ENCODE peak calls at places on chromosomes 2 and 18, in four cellular contexts. I is H9, K is mammary epithelial cell, Y is PC-3. O is an unnamed sample.
A peak's percentile ranks its signal among the peaks of the same experiment; 100 is the strongest.

GRCh38 chr2:216757532-216757931 is 62.2 kb upstream of the IGFBP5 start:
- DNase-seq in Y (no peak), K (no peak), I (no peak), O (no peak)

GRCh38 chr18:34818069-34818468 is 108.0 kb downstream of the DTNA start:
- DNase-seq in Y (no peak), K (no peak), I (no peak), O (no peak)

GRCh38 chr2:24077535-24077877 is 1.4 kb upstream of the SF3B6 start:
- DNase-seq in Y (no peak), K (no peak), I (no peak), O (no peak)

GRCh38 chr2:176742271-176742670 is 470.3 kb upstream of the HNRNPA3 start:
- DNase-seq in I (no peak), Y (no peak), K (no peak), O (no peak)

GRCh38 chr18:73118121-73118816 is 250.5 kb upstream of the NETO1 start:
- DNase-seq in I (no peak), Y (peak; percentile 79), K (peak; percentile 67), O (peak; percentile 70)

GRCh38 chr18:45688113-45688512 is 35.9 kb upstream of the SLC14A1 start:
- DNase-seq in Y (no peak), K (no peak), I (no peak), O (no peak)

GRCh38 chr2:123513351-123513750 is 511.7 kb upstream of the CNTNAP5 start:
- DNase-seq in Y (peak; percentile 54), K (peak; percentile 46), I (no peak), O (no peak)

GRCh38 chr2:167398791-167399371 is 510.6 kb downstream of the XIRP2 start:
- DNase-seq in Y (no peak), K (no peak), I (no peak), O (no peak)

GRCh38 chr18:36412778-36413177 is 115.3 kb downstream of the FHOD3 start:
- DNase-seq in Y (peak; percentile 44), K (no peak), I (peak; percentile 58), O (no peak)

GRCh38 chr2:238894950-238895298 is 47.0 kb downstream of the TWIST2 start:
- DNase-seq in K (no peak), I (no peak), Y (no peak), O (no peak)

GRCh38 chr2:235582081-235582686 is 88.3 kb downstream of the AGAP1 start:
- DNase-seq in I (no peak), Y (no peak), K (no peak), O (no peak)

GRCh38 chr2:222306393-222307137 is 7.8 kb upstream of the PAX3 start:
- DNase-seq in Y (no peak), I (peak; percentile 39), K (no peak), O (no peak)

GRCh38 chr2:120227111-120227991 is 4.2 kb upstream of the TMEM185B start:
- DNase-seq in Y (peak; percentile 43), K (peak; percentile 46), I (peak; percentile 21), O (no peak)

GRCh38 chr2:128786800-128787478 is 468.3 kb upstream of the HS6ST1 start:
- DNase-seq in Y (no peak), I (peak; percentile 48), K (no peak), O (peak; percentile 28)

GRCh38 chr2:44748-45341 is 1.5 kb downstream of the FAM110C start:
- DNase-seq in I (peak; percentile 41), Y (peak; percentile 35), K (peak; percentile 52), O (no peak)

GRCh38 chr2:239858179-239858578 is 167.0 kb downstream of the NDUFA10 start:
- DNase-seq in I (no peak), K (no peak), Y (no peak), O (no peak)

GRCh38 chr2:13597176-13597575 is 880.4 kb downstream of the TRIB2 start:
- DNase-seq in K (no peak), I (no peak), Y (peak; percentile 38), O (no peak)

GRCh38 chr2:28691774-28692281 is 59.8 kb upstream of the PPP1CB start:
- DNase-seq in K (no peak), Y (peak; percentile 48), I (peak; percentile 39), O (peak; percentile 71)

GRCh38 chr18:1499265-1499664 is 594.6 kb downstream of the ADCYAP1 start:
- DNase-seq in I (no peak), Y (peak; percentile 55), K (no peak), O (no peak)

GRCh38 chr2:25482341-25482740 is 140.6 kb upstream of the DNMT3A start:
- DNase-seq in I (no peak), K (no peak), Y (no peak), O (no peak)

GRCh38 chr18:7325126-7325430 is 94.2 kb downstream of the LRRC30 start:
- DNase-seq in I (no peak), Y (peak; percentile 79), K (peak; percentile 78), O (no peak)

GRCh38 chr2:191696001-191696400 is 18.1 kb downstream of the NABP1 start:
- DNase-seq in Y (peak; percentile 54), I (no peak), K (peak; percentile 65), O (peak; percentile 84)

GRCh38 chr18:43651067-43651466 is 373.8 kb upstream of the SYT4 start:
- DNase-seq in I (no peak), K (no peak), Y (no peak), O (no peak)

GRCh38 chr2:163919717-163920116 is 183.9 kb upstream of the FIGN start:
- DNase-seq in I (no peak), K (no peak), Y (no peak), O (no peak)

GRCh38 chr18:50518787-50519520 is 40.9 kb upstream of the MAPK4 start:
- DNase-seq in Y (no peak), K (peak; percentile 29), I (no peak), O (no peak)

GRCh38 chr2:184597571-184597980 is 753 bp upstream of the ZNF804A start:
- DNase-seq in Y (no peak), I (peak; percentile 53), K (no peak), O (peak; percentile 60)

GRCh38 chr2:46335404-46335965 is 38.3 kb downstream of the EPAS1 start:
- DNase-seq in I (peak; percentile 61), Y (no peak), K (peak; percentile 35), O (peak; percentile 69)

DNA sequence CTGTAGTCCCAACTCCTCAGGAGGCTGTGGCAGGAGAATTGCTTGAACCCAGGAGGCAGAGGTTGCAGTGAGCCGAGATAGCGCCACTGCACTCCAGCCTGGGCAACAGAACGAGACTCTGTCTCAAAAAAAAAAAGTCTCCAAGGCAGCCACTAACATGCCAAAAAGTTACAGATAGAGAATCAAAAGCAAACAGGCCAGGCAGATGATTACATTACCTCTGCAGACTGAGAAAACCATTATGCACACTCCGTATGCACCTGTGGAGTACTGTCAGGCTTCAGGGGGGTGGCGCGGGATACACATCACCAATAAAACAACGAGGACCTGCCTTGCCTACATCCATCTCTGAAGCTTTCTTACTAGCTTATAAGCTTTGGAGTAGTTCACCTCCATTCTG is 10.3 kb downstream of the STAM2 start:
- DNase-seq in Y (no peak), K (no peak), I (no peak), O (no peak)
- H3K79me2 ChIP-seq in Y (peaks cover 70% of the 10 kb centered on the region), K (peaks cover 69% of the 10 kb centered on the region), I (no peaks in the 10 kb centered on the region), O (peaks cover 87% of the 10 kb centered on the region)

GRCh38 chr2:111643761-111644160 is 240.2 kb downstream of the ANAPC1 start:
- DNase-seq in K (no peak), I (no peak), Y (no peak), O (no peak)

GRCh38 chr2:111638274-111638877 is 245.6 kb downstream of the ANAPC1 start:
- DNase-seq in Y (no peak), K (no peak), I (no peak), O (no peak)

GRCh38 chr2:111640480-111640879 is 243.5 kb downstream of the ANAPC1 start:
- DNase-seq in I (no peak), K (peak; percentile 92), Y (no peak), O (no peak)

GRCh38 chr2:111647359-111647758 is 236.6 kb downstream of the ANAPC1 start:
- DNase-seq in Y (no peak), K (no peak), I (no peak), O (no peak)

DNA sequence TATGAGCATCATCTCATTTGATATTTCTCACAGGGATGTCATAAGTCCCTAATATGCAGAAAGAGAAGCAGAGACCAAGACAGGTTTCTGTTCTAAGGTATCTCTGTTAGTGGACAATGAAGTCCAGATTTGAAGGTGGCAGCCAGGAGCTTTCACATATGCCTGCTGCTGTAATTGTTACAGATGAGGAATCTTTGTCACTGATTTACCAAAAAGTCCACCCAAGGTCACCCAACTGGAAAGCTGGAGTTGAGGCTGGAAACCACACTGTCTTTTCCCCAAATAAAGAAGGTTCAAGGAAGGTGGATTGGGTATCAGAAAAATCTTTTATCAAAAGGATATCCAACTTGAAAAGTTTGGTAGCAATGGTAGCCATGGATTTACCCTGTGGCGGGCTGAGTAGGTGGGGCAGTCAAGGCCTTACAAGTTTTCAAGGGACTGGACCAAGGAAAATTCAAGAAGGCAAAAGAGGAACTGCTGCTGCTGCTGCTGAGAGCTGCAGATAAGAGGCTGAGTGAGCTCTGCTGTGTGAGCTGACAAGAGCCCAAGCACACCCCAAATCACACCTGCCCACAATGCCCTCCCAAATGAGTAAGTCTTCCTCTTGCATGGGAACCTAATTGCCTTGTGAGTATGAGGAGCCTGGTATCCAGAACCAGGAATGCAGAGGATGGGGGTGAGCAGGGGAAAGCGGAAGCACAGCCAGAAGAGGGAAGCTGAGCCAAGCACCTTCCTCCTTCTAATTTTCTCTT is 241.2 kb downstream of the ANAPC1 start:
- DNase-seq in I (no peak), Y (no peak), K (no peak), O (no peak)
- H3K79me2 ChIP-seq in I (no peaks in the 10 kb centered on the region), Y (no peaks in the 10 kb centered on the region), K (no peaks in the 10 kb centered on the region), O (no peaks in the 10 kb centered on the region)

GRCh38 chr2:160373263-160374019 is 120.2 kb downstream of the RBMS1 start:
- DNase-seq in K (no peak), Y (no peak), I (no peak), O (no peak)

GRCh38 chr2:160376576-160376975 is 117.0 kb downstream of the RBMS1 start:
- DNase-seq in K (no peak), Y (peak; percentile 45), I (no peak), O (peak; percentile 61)

GRCh38 chr2:160375037-160375436 is 118.6 kb downstream of the RBMS1 start:
- DNase-seq in Y (no peak), I (no peak), K (no peak), O (peak; percentile 74)

GRCh38 chr2:160377204-160377995 is 116.2 kb downstream of the RBMS1 start:
- DNase-seq in K (no peak), Y (no peak), I (no peak), O (peak; percentile 67)

GRCh38 chr2:160375802-160376469 is 117.7 kb downstream of the RBMS1 start:
- DNase-seq in Y (peak; percentile 49), I (no peak), K (no peak), O (peak; percentile 69)
- H3K79me2 ChIP-seq in Y (peaks cover 91% of the 10 kb centered on the region), I (peaks cover 11% of the 10 kb centered on the region), K (peaks cover 97% of the 10 kb centered on the region), O (peaks cover 99% of the 10 kb centered on the region)

GRCh38 chr2:229884775-229885699 is 36.8 kb downstream of the TRIP12 start:
- DNase-seq in Y (no peak), I (no peak), K (no peak), O (no peak)

GRCh38 chr2:229887441-229887840 is 34.4 kb downstream of the TRIP12 start:
- DNase-seq in K (no peak), Y (no peak), I (no peak), O (no peak)

GRCh38 chr2:229882583-229882982 is 39.2 kb downstream of the TRIP12 start:
- DNase-seq in Y (no peak), I (no peak), K (no peak), O (no peak)

GRCh38 chr2:229889023-229889422 is 32.8 kb downstream of the TRIP12 start:
- DNase-seq in K (no peak), I (no peak), Y (no peak), O (no peak)

DNA sequence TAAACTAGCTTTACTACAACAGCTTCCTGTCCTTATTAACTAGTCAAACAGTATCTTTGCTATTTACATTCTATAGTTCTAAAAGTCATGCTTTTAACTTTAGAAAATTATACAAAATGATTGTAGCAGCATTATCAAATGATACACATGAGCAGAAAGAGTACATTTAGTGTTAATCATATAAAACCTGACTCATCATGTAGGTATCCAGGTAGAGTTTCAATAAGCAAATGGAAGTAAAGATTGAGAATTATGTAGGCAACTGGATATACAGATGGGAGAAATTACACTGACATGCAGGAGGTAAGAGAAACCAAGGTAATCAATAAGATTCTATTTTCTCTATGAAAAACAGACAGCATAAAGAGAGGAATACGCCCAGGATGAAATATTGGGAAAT is 33.8 kb downstream of the TRIP12 start:
- DNase-seq in I (no peak), K (peak; percentile 26), Y (peak; percentile 53), O (no peak)
- H3K79me2 ChIP-seq in I (peaks cover 9% of the 10 kb centered on the region), K (peaks cover 99% of the 10 kb centered on the region), Y (peaks cover 91% of the 10 kb centered on the region), O (peaks cover 98% of the 10 kb centered on the region)